ENCODE peak calls at places on chromosomes 7 and 10, in four cellular contexts. M is WTC11, P is K562, K is GM12878. D is an unnamed sample.

GRCh38 chr10:86958831-86959736 is 685 bp downstream of the SNCG start:
- DNase-seq in M (no peak), P (peak; percentile 80), K (no peak), D (peak; percentile 31)

GRCh38 chr10:79938728-79939380 is 10.1 kb downstream of the SFTPD start:
- DNase-seq in M (no peak), P (no peak), K (no peak), D (no peak)

GRCh38 chr10:50992356-50992866 is 81.9 kb upstream of the PRKG1 start:
- DNase-seq in M (peak; percentile 20), P (no peak), K (no peak), D (no peak)

GRCh38 chr7:17448479-17449423 is 150.3 kb downstream of the AHR start:
- DNase-seq in M (no peak), P (no peak), K (no peak), D (no peak)

GRCh38 chr7:21767300-21767900 is 178.3 kb downstream of the CDCA7L start:
- DNase-seq in M (peak; percentile 65), P (peak; percentile 37), K (peak; percentile 26), D (peak; percentile 84)

GRCh38 chr7:154530136-154530535 is 472.8 kb downstream of the PAXIP1 start:
- DNase-seq in M (no peak), P (no peak), K (no peak), D (no peak)

GRCh38 chr10:77493851-77494788 is 143.5 kb downstream of the KCNMA1 start:
- DNase-seq in M (peak; percentile 38), P (no peak), K (no peak), D (peak; percentile 10)

GRCh38 chr10:16945566-16945965 is 128.3 kb upstream of the RSU1 start:
- DNase-seq in M (no peak), P (no peak), K (no peak), D (no peak)

GRCh38 chr7:81367335-81367801 is 402.5 kb downstream of the HGF start:
- DNase-seq in M (no peak), P (no peak), K (no peak), D (no peak)

GRCh38 chr10:111113961-111114830 is 37.4 kb downstream of the ADRA2A start:
- DNase-seq in M (no peak), P (no peak), K (no peak), D (no peak)

GRCh38 chr7:13288516-13288915 is 601.1 kb downstream of the ARL4A start:
- DNase-seq in M (no peak), P (no peak), K (no peak), D (no peak)

GRCh38 chr7:3493499-3493898 is 192.4 kb downstream of the SDK1 start:
- DNase-seq in M (no peak), P (no peak), K (no peak), D (peak; percentile 9)
- TF ChIP-seq ETV6 in M (no peak), P (no peak), K (no peak), D (no peak)

GRCh38 chr10:118995739-118996138 is 33.8 kb upstream of the NANOS1 start:
- DNase-seq in M (no peak), P (no peak), K (no peak), D (no peak)
- TF ChIP-seq ETV6 in M (no peak), P (no peak), K (no peak), D (no peak)

DNA sequence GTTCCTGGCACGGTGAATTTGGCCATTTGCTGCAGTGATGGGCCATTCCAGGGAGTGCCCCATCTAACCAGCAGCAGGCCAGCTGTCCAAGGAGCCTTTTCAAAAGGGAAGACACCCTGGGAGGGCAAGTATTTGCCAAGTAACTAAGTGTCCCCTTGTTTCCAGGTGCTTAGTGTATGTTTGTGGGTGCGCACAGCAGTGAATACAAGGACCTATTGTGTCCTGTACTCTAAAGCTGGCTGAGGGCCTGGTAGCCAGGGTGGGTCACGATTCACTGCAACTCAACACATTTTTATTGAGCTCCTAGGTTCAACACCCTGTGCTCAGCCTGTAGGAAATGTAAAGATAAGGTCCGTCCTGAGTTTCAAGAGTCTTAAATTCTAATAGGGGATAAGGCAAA is 348.8 kb downstream of the RNLS start:
- DNase-seq in M (no peak), P (no peak), K (no peak), D (no peak)
- TF ChIP-seq ETV6 in M (no peak), P (no peak), K (no peak), D (no peak)

GRCh38 chr10:94103192-94103591 is 109.5 kb downstream of the PLCE1 start:
- DNase-seq in M (no peak), P (no peak), K (no peak), D (no peak)
- TF ChIP-seq ETV6 in M (no peak), P (no peak), K (no peak), D (no peak)

GRCh38 chr10:97462309-97462708 is 16.3 kb downstream of the ZDHHC16 start:
- DNase-seq in M (no peak), P (no peak), K (no peak), D (no peak)
- TF ChIP-seq ETV6 in M (no peak), P (no peak), K (no peak), D (no peak)

D was measured in HepG2.